ENCODE peak calls at places on chromosomes 11 and 22, in nine cellular contexts. One of them, this sample, is unnamed.

GRCh38 chr11:16226245-16226644 is 130.1 kb downstream of the SOX6 start:
- DNase-seq in tibial nerve: no peak
- DNase-seq in neural progenitor cell: no peak
- DNase-seq in mammary epithelial cell: peak; percentile 37
- DNase-seq in lower lobe of right lung: peak; percentile 55
- DNase-seq in fibroblast of lung: peak; percentile 31
- DNase-seq in Peyer's patch: peak; percentile 92
- DNase-seq in heart right ventricle: peak; percentile 30
- DNase-seq in keratinocyte: peak; percentile 4
- DNase-seq in this sample: peak; percentile 56

GRCh38 chr11:122853971-122854446 is 15.7 kb downstream of the CRTAM start:
- DNase-seq in neural progenitor cell: peak; percentile 82
- DNase-seq in mammary epithelial cell: peak; percentile 72
- DNase-seq in keratinocyte: no peak
- DNase-seq in fibroblast of lung: peak; percentile 88
- DNase-seq in tibial nerve: no peak
- DNase-seq in Peyer's patch: peak; percentile 67
- DNase-seq in lower lobe of right lung: no peak
- DNase-seq in heart right ventricle: no peak
- DNase-seq in this sample: no peak

GRCh38 chr22:49965291-49966040 is 4.9 kb downstream of the PIM3 start:
- DNase-seq in lower lobe of right lung: peak; percentile 52
- DNase-seq in mammary epithelial cell: no peak
- DNase-seq in Peyer's patch: peak; percentile 45
- DNase-seq in neural progenitor cell: peak; percentile 2
- DNase-seq in tibial nerve: peak; percentile 10
- DNase-seq in keratinocyte: no peak
- DNase-seq in heart right ventricle: peak; percentile 22
- DNase-seq in fibroblast of lung: no peak
- DNase-seq in this sample: peak; percentile 68

GRCh38 chr11:111797145-111797581 is 31.0 kb upstream of the PPP2R1B start:
- DNase-seq in Peyer's patch: no peak
- DNase-seq in neural progenitor cell: no peak
- DNase-seq in heart right ventricle: no peak
- DNase-seq in mammary epithelial cell: peak; percentile 50
- DNase-seq in keratinocyte: peak; percentile 77
- DNase-seq in fibroblast of lung: peak; percentile 31
- DNase-seq in lower lobe of right lung: no peak
- DNase-seq in tibial nerve: no peak
- DNase-seq in this sample: no peak

GRCh38 chr22:37518509-37519267 is 527 bp downstream of the CARD10 start:
- DNase-seq in fibroblast of lung: no peak
- DNase-seq in heart right ventricle: no peak
- DNase-seq in keratinocyte: no peak
- DNase-seq in mammary epithelial cell: no peak
- DNase-seq in lower lobe of right lung: no peak
- DNase-seq in neural progenitor cell: peak; percentile 49
- DNase-seq in Peyer's patch: peak; percentile 65
- DNase-seq in tibial nerve: no peak
- DNase-seq in this sample: no peak

GRCh38 chr22:39349506-39349966 is 255 bp upstream of the SYNGR1 start:
- DNase-seq in tibial nerve: no peak
- DNase-seq in keratinocyte: no peak
- DNase-seq in neural progenitor cell: peak; percentile 88
- DNase-seq in Peyer's patch: peak; percentile 57
- DNase-seq in fibroblast of lung: no peak
- DNase-seq in heart right ventricle: peak; percentile 53
- DNase-seq in lower lobe of right lung: peak; percentile 48
- DNase-seq in mammary epithelial cell: no peak
- DNase-seq in this sample: no peak

GRCh38 chr11:68333176-68333575 is 20.8 kb downstream of the LRP5 start:
- DNase-seq in lower lobe of right lung: no peak
- DNase-seq in fibroblast of lung: no peak
- DNase-seq in mammary epithelial cell: no peak
- DNase-seq in Peyer's patch: no peak
- DNase-seq in tibial nerve: no peak
- DNase-seq in neural progenitor cell: no peak
- DNase-seq in heart right ventricle: no peak
- DNase-seq in keratinocyte: no peak
- DNase-seq in this sample: no peak

GRCh38 chr11:1202154-1202775 is 20.6 kb upstream of the MUC5B start:
- DNase-seq in mammary epithelial cell: no peak
- DNase-seq in Peyer's patch: peak; percentile 41
- DNase-seq in keratinocyte: no peak
- DNase-seq in heart right ventricle: peak; percentile 10
- DNase-seq in neural progenitor cell: no peak
- DNase-seq in tibial nerve: peak; percentile 9
- DNase-seq in fibroblast of lung: no peak
- DNase-seq in lower lobe of right lung: peak; percentile 49
- DNase-seq in this sample: peak; percentile 57

GRCh38 chr22:44448271-44448780 is 49.7 kb downstream of the RTL6 start:
- DNase-seq in mammary epithelial cell: peak; percentile 88
- DNase-seq in Peyer's patch: peak; percentile 50
- DNase-seq in fibroblast of lung: peak; percentile 90
- DNase-seq in lower lobe of right lung: no peak
- DNase-seq in heart right ventricle: peak; percentile 70
- DNase-seq in tibial nerve: peak; percentile 29
- DNase-seq in keratinocyte: peak; percentile 59
- DNase-seq in neural progenitor cell: no peak
- DNase-seq in this sample: peak; percentile 55

GRCh38 chr11:77183421-77183984 is 55.5 kb downstream of the MYO7A start:
- DNase-seq in tibial nerve: no peak
- DNase-seq in keratinocyte: no peak
- DNase-seq in neural progenitor cell: no peak
- DNase-seq in fibroblast of lung: no peak
- DNase-seq in mammary epithelial cell: no peak
- DNase-seq in lower lobe of right lung: no peak
- DNase-seq in Peyer's patch: no peak
- DNase-seq in heart right ventricle: no peak
- DNase-seq in this sample: no peak

GRCh38 chr11:106395716-106396349 is 318.4 kb downstream of the AASDHPPT start:
- DNase-seq in tibial nerve: no peak
- DNase-seq in lower lobe of right lung: no peak
- DNase-seq in Peyer's patch: no peak
- DNase-seq in mammary epithelial cell: peak; percentile 31
- DNase-seq in fibroblast of lung: no peak
- DNase-seq in heart right ventricle: no peak
- DNase-seq in neural progenitor cell: no peak
- DNase-seq in keratinocyte: no peak
- DNase-seq in this sample: no peak

GRCh38 chr22:30596886-30597285 is 5.2 kb upstream of the PES1 start:
- DNase-seq in tibial nerve: no peak
- DNase-seq in fibroblast of lung: no peak
- DNase-seq in mammary epithelial cell: no peak
- DNase-seq in lower lobe of right lung: no peak
- DNase-seq in heart right ventricle: no peak
- DNase-seq in keratinocyte: no peak
- DNase-seq in neural progenitor cell: no peak
- DNase-seq in Peyer's patch: no peak
- DNase-seq in this sample: no peak

GRCh38 chr11:116750070-116750718 is 22.6 kb downstream of the BUD13 start:
- DNase-seq in tibial nerve: no peak
- DNase-seq in heart right ventricle: no peak
- DNase-seq in fibroblast of lung: no peak
- DNase-seq in Peyer's patch: no peak
- DNase-seq in mammary epithelial cell: no peak
- DNase-seq in keratinocyte: no peak
- DNase-seq in neural progenitor cell: no peak
- DNase-seq in lower lobe of right lung: no peak
- DNase-seq in this sample: no peak

GRCh38 chr11:115279831-115280761 is 224.1 kb downstream of the CADM1 start:
- DNase-seq in lower lobe of right lung: no peak
- DNase-seq in mammary epithelial cell: no peak
- DNase-seq in neural progenitor cell: no peak
- DNase-seq in keratinocyte: no peak
- DNase-seq in fibroblast of lung: peak; percentile 42
- DNase-seq in tibial nerve: no peak
- DNase-seq in heart right ventricle: no peak
- DNase-seq in Peyer's patch: no peak
- DNase-seq in this sample: no peak

GRCh38 chr11:26575946-26576345 is 3.9 kb upstream of the MUC15 start:
- DNase-seq in Peyer's patch: no peak
- DNase-seq in heart right ventricle: no peak
- DNase-seq in mammary epithelial cell: peak; percentile 8
- DNase-seq in lower lobe of right lung: no peak
- DNase-seq in keratinocyte: no peak
- DNase-seq in tibial nerve: no peak
- DNase-seq in neural progenitor cell: no peak
- DNase-seq in fibroblast of lung: peak; percentile 59
- DNase-seq in this sample: no peak

GRCh38 chr22:43200555-43200954 is 13.6 kb upstream of the TTLL12 start:
- DNase-seq in Peyer's patch: no peak
- DNase-seq in lower lobe of right lung: no peak
- DNase-seq in neural progenitor cell: no peak
- DNase-seq in tibial nerve: no peak
- DNase-seq in heart right ventricle: no peak
- DNase-seq in keratinocyte: no peak
- DNase-seq in mammary epithelial cell: no peak
- DNase-seq in fibroblast of lung: no peak
- DNase-seq in this sample: no peak

GRCh38 chr11:47858169-47858543 is 10.0 kb upstream of the NUP160 start:
- DNase-seq in neural progenitor cell: no peak
- DNase-seq in keratinocyte: no peak
- DNase-seq in Peyer's patch: no peak
- DNase-seq in tibial nerve: no peak
- DNase-seq in heart right ventricle: no peak
- DNase-seq in fibroblast of lung: peak; percentile 83
- DNase-seq in lower lobe of right lung: no peak
- DNase-seq in mammary epithelial cell: peak; percentile 60
- DNase-seq in this sample: no peak
- H3K27ac ChIP-seq in neural progenitor cell: no peak overlapping the region
- H3K27ac ChIP-seq in keratinocyte: no peak overlapping the region
- H3K27ac ChIP-seq in Peyer's patch: no peak overlapping the region
- H3K27ac ChIP-seq in tibial nerve: peak overlapping the region; percentile 76
- H3K27ac ChIP-seq in heart right ventricle: no peak overlapping the region
- H3K27ac ChIP-seq in fibroblast of lung: peak overlapping the region; percentile 40
- H3K27ac ChIP-seq in lower lobe of right lung: peak overlapping the region; percentile 44
- H3K27ac ChIP-seq in mammary epithelial cell: no peak overlapping the region
- H3K27ac ChIP-seq in this sample: no peak overlapping the region

DNA sequence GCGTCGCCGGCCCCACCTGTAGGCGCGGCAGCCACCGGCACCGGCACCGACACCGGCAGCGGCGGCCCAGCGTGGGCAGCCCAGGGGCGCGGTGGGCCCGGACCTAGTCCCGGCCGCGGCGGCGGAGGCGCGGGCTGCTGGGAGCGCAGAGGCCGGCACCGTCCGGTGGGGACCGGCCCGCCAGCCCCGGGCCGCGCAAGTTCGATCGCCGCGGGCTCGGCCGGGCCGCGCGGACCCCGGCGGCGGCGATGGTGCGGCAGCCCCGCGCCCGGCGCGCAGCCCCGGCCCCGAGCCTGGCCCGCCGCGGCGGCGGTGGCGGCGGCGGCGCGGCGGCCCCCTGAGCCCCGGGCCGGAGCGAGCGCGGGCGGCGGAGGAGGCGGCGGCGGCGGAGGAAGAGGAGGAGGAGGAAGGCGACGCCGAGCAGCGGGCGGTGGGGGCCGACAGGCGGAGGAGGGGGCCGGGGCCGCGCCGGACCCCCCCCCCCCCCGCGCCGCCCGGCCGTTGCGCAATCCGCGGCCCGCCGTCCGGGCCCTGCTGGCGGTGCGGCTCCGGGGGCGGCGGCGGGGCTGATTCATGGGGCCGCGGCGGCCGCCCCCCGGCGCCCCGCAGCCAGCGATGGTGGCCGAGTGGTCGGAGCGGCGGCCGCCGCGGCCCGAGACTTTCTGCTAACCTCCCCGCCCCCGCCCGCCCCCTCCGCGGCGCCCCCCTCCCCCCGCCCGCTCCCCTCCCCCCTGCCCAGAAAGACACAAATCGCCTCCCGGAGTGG is 1251.9 kb downstream of the BRD1 start:
- DNase-seq in heart right ventricle: peak; percentile 6
- DNase-seq in mammary epithelial cell: no peak
- DNase-seq in neural progenitor cell: peak; percentile 65
- DNase-seq in tibial nerve: no peak
- DNase-seq in fibroblast of lung: no peak
- DNase-seq in Peyer's patch: no peak
- DNase-seq in lower lobe of right lung: peak; percentile 16
- DNase-seq in keratinocyte: no peak
- DNase-seq in this sample: no peak
- H3K4me1 ChIP-seq in heart right ventricle: no peaks in the 10 kb centered on the region
- H3K4me1 ChIP-seq in mammary epithelial cell: no peaks in the 10 kb centered on the region
- H3K4me1 ChIP-seq in neural progenitor cell: peaks cover 36% of the 10 kb centered on the region
- H3K4me1 ChIP-seq in tibial nerve: no peaks in the 10 kb centered on the region
- H3K4me1 ChIP-seq in fibroblast of lung: no peaks in the 10 kb centered on the region
- H3K4me1 ChIP-seq in Peyer's patch: no peaks in the 10 kb centered on the region
- H3K4me1 ChIP-seq in lower lobe of right lung: no peaks in the 10 kb centered on the region
- H3K4me1 ChIP-seq in keratinocyte: no peaks in the 10 kb centered on the region
- H3K4me1 ChIP-seq in this sample: no peaks in the 10 kb centered on the region

DNA sequence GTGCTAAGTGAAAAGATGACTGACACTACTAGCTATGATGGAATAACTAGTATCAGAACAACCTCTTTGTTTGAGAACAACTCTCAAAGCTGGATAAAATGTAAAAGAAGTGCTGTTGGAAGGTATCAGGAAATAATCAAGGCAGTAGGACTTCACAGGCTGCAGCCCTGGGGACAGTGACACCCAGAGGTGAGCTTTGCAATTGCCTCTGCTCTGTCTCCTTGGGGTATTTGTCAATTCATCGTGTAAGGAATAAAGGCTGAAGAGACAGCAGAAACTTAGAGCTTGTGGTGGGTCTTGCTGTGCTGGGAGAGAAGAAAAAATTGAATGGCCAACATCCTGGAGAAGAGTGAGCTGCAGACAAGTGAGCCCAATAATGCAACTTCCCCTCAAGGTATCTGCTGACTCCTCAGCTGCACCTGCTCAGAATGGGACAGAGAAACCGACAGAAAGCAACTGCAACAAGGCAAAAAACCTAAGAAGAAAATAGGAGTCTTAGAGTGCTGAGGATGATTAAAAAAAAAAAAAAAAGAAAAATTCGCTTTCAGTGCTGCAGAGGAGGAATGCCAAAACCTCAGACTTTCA is 141.1 kb downstream of the RCN1 start:
- DNase-seq in fibroblast of lung: peak; percentile 14
- DNase-seq in neural progenitor cell: peak; percentile 70
- DNase-seq in keratinocyte: no peak
- DNase-seq in lower lobe of right lung: no peak
- DNase-seq in heart right ventricle: no peak
- DNase-seq in Peyer's patch: no peak
- DNase-seq in mammary epithelial cell: peak; percentile 12
- DNase-seq in tibial nerve: no peak
- DNase-seq in this sample: no peak
- TF ChIP-seq CTCF in fibroblast of lung: peak; percentile 77
- TF ChIP-seq CTCF in neural progenitor cell: peak; percentile 79
- TF ChIP-seq CTCF in keratinocyte: peak; percentile 82
- TF ChIP-seq CTCF in lower lobe of right lung: peak; percentile 28
- TF ChIP-seq CTCF in heart right ventricle: peak; percentile 32
- TF ChIP-seq CTCF in Peyer's patch: no peak
- TF ChIP-seq CTCF in mammary epithelial cell: peak; percentile 86
- TF ChIP-seq CTCF in tibial nerve: no peak
- TF ChIP-seq CTCF in this sample: peak; percentile 42

DNA sequence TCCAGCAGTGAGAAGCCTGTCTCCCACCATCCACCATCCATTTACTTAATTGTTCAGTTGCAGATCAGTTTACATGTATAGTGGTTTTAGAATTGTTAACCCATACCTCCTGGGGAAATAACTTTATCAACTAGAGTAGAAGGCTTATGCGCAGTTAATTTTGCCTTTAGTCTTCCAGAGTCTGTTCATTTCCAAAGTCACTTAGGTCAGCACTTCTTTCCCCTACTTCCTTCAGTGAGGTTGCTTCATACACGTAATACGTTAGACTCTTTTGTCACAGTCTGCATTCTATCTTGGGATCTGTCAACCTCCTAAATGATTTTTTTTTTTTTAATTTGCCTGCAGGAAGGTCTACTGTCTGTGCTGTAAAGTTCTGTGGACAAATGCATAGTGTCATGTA is 495.6 kb upstream of the ISX start:
- DNase-seq in keratinocyte: no peak
- DNase-seq in neural progenitor cell: no peak
- DNase-seq in lower lobe of right lung: no peak
- DNase-seq in tibial nerve: no peak
- DNase-seq in heart right ventricle: no peak
- DNase-seq in mammary epithelial cell: no peak
- DNase-seq in fibroblast of lung: no peak
- DNase-seq in Peyer's patch: no peak
- DNase-seq in this sample: no peak
- H3K27ac ChIP-seq in keratinocyte: no peak overlapping the region
- H3K27ac ChIP-seq in neural progenitor cell: no peak overlapping the region
- H3K27ac ChIP-seq in lower lobe of right lung: no peak overlapping the region
- H3K27ac ChIP-seq in tibial nerve: no peak overlapping the region
- H3K27ac ChIP-seq in heart right ventricle: no peak overlapping the region
- H3K27ac ChIP-seq in mammary epithelial cell: no peak overlapping the region
- H3K27ac ChIP-seq in fibroblast of lung: no peak overlapping the region
- H3K27ac ChIP-seq in Peyer's patch: no peak overlapping the region
- H3K27ac ChIP-seq in this sample: no peak overlapping the region